ENCODE peak calls at places on chromosomes 2 and 18, in six cellular contexts. A is ascending aorta, S is astrocyte of the cerebellum, L is PC-9, Q is HL-60, B is mammary epithelial cell. Z is an unnamed sample.

GRCh38 chr2:133331437-133331836 is 236.8 kb downstream of the NCKAP5 start:
- DNase-seq in A (no peak), S (no peak), L (no peak), Q (no peak), B (no peak), Z (no peak)

GRCh38 chr2:65388626-65389390 is 43.6 kb downstream of the SPRED2 start:
- DNase-seq in A (no peak), S (no peak), L (no peak), Q (no peak), B (peak; percentile 73), Z (no peak)

GRCh38 chr18:35059280-35059927 is 18.2 kb downstream of the MAPRE2 start:
- DNase-seq in A (no peak), S (no peak), L (no peak), Q (no peak), B (no peak), Z (no peak)

GRCh38 chr18:6876646-6877045 is 147.1 kb downstream of the ARHGAP28 start:
- DNase-seq in A (no peak), S (peak; percentile 72), L (no peak), Q (no peak), B (no peak), Z (no peak)

GRCh38 chr2:188725981-188726380 is 248.2 kb upstream of the COL3A1 start:
- DNase-seq in A (no peak), S (peak; percentile 55), L (no peak), Q (no peak), B (no peak), Z (no peak)

GRCh38 chr2:105557021-105557420 is 158.2 kb upstream of the FHL2 start:
- DNase-seq in A (no peak), S (no peak), L (no peak), Q (no peak), B (no peak), Z (no peak)

GRCh38 chr2:147416099-147416498 is 428.7 kb upstream of the ACVR2A start:
- DNase-seq in A (no peak), S (no peak), L (peak; percentile 86), Q (no peak), B (peak; percentile 67), Z (no peak)

GRCh38 chr2:190382851-190383250 is 25.3 kb upstream of the MFSD6 start:
- DNase-seq in A (no peak), S (peak; percentile 48), L (peak; percentile 59), Q (peak; percentile 21), B (peak; percentile 65), Z (peak; percentile 71)

GRCh38 chr2:108965540-108966299 is 23.3 kb downstream of the EDAR start:
- DNase-seq in A (no peak), S (no peak), L (no peak), Q (no peak), B (no peak), Z (no peak)

GRCh38 chr2:149577269-149577668 is 10.3 kb downstream of the MMADHC start:
- DNase-seq in A (no peak), S (no peak), L (no peak), Q (no peak), B (no peak), Z (no peak)

GRCh38 chr2:149572102-149572953 is 15.2 kb downstream of the MMADHC start:
- DNase-seq in A (no peak), S (no peak), L (no peak), Q (no peak), B (no peak), Z (no peak)

GRCh38 chr2:149575742-149576141 is 11.8 kb downstream of the MMADHC start:
- DNase-seq in A (no peak), S (no peak), L (no peak), Q (no peak), B (no peak), Z (no peak)

GRCh38 chr2:149575277-149575676 is 12.3 kb downstream of the MMADHC start:
- DNase-seq in A (no peak), S (no peak), L (no peak), Q (no peak), B (no peak), Z (no peak)

DNA sequence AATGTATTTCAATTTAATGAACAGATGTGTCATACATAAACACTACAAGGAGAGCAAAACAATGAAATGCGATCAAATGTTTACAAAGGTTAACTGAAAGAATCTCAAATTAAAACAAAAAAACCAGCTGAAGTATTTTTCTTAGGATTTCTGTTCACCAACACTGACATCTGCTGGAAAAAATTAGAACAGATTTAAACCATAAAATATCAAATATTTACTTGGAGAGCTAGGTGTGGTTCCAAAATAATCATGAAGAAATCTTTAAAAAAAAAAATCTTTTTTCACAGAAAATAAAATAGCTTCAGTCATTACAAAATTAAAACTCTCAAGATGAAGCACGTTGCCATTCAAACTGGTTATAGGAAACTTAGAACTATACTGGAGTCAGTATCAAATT is 13.8 kb downstream of the MMADHC start:
- DNase-seq in A (no peak), S (no peak), L (no peak), Q (no peak), B (no peak), Z (no peak)
- TF ChIP-seq CTCF in A (peak; percentile 53), S (no peak), L (peak; percentile 62), Q (no peak), B (peak; percentile 1), Z (peak; percentile 2)

GRCh38 chr2:33135645-33136044 is 188.9 kb downstream of the LTBP1 start:
- DNase-seq in A (no peak), S (no peak), L (no peak), Q (no peak), B (no peak), Z (no peak)
- H3K4me3 ChIP-seq in A (peak overlapping the region; percentile 73), S (peak overlapping the region; percentile 63), L (no peak overlapping the region), Q (no peak overlapping the region), B (no peak overlapping the region), Z (no peak overlapping the region)

GRCh38 chr2:107027205-107027604 is 141.2 kb upstream of the ST6GAL2 start:
- DNase-seq in A (no peak), S (no peak), L (no peak), Q (no peak), B (no peak), Z (no peak)
- TF ChIP-seq CTCF in A (no peak), S (no peak), L (no peak), Q (no peak), B (no peak), Z (no peak)

GRCh38 chr2:209425082-209426071 is 1.5 kb downstream of the MAP2 start:
- DNase-seq in A (no peak), S (peak; percentile 49), L (peak; percentile 54), Q (no peak), B (peak; percentile 55), Z (no peak)
- H3K4me3 ChIP-seq in A (peak overlapping the region; percentile 74), S (peak overlapping the region; percentile 85), L (peak overlapping the region; percentile 93), Q (no peak overlapping the region), B (peak overlapping the region; percentile 58), Z (no peak overlapping the region)

GRCh38 chr2:119531292-119531691 is 7.0 kb upstream of the SCTR start:
- DNase-seq in A (no peak), S (no peak), L (no peak), Q (no peak), B (no peak), Z (no peak)
- TF ChIP-seq CTCF in A (no peak), S (no peak), L (peak; percentile 37), Q (no peak), B (no peak), Z (no peak)